ENCODE peak calls at places on chromosome 20, in seven cellular contexts. One of them, this sample, is unnamed.

GRCh38 chr20:19993937-19994667 is 23.1 kb upstream of the NAA20 start:
- DNase-seq in NCI-H748 treated with DMSO at 0.1 percent for 48 hours: no peak
- DNase-seq in T follicular helper cell: no peak
- DNase-seq in GM03348: peak; percentile 41
- DNase-seq in EL: peak; percentile 82
- DNase-seq in MCF 10A: peak; percentile 88
- DNase-seq in brain microvascular endothelial cell: peak; percentile 37
- DNase-seq in this sample: no peak

GRCh38 chr20:43055181-43055884 is 134.4 kb downstream of the PTPRT start:
- DNase-seq in GM03348: no peak
- DNase-seq in NCI-H748 treated with DMSO at 0.1 percent for 48 hours: no peak
- DNase-seq in T follicular helper cell: no peak
- DNase-seq in EL: no peak
- DNase-seq in brain microvascular endothelial cell: no peak
- DNase-seq in MCF 10A: no peak
- DNase-seq in this sample: no peak

GRCh38 chr20:20215976-20216727 is 151.8 kb upstream of the INSM1 start:
- DNase-seq in GM03348: no peak
- DNase-seq in brain microvascular endothelial cell: no peak
- DNase-seq in NCI-H748 treated with DMSO at 0.1 percent for 48 hours: peak; percentile 99
- DNase-seq in T follicular helper cell: no peak
- DNase-seq in MCF 10A: no peak
- DNase-seq in EL: no peak
- DNase-seq in this sample: no peak

GRCh38 chr20:22836877-22837276 is 198.2 kb upstream of the SSTR4 start:
- DNase-seq in GM03348: no peak
- DNase-seq in NCI-H748 treated with DMSO at 0.1 percent for 48 hours: no peak
- DNase-seq in MCF 10A: peak; percentile 33
- DNase-seq in EL: peak; percentile 31
- DNase-seq in T follicular helper cell: no peak
- DNase-seq in brain microvascular endothelial cell: peak; percentile 19
- DNase-seq in this sample: no peak

GRCh38 chr20:14477125-14477524 is 139.7 kb upstream of the FLRT3 start:
- DNase-seq in GM03348: peak; percentile 46
- DNase-seq in T follicular helper cell: no peak
- DNase-seq in brain microvascular endothelial cell: peak; percentile 57
- DNase-seq in MCF 10A: peak; percentile 65
- DNase-seq in NCI-H748 treated with DMSO at 0.1 percent for 48 hours: no peak
- DNase-seq in EL: peak; percentile 62
- DNase-seq in this sample: no peak

GRCh38 chr20:63697357-63697867 is 960 bp downstream of the TNFRSF6B start:
- DNase-seq in NCI-H748 treated with DMSO at 0.1 percent for 48 hours: no peak
- DNase-seq in brain microvascular endothelial cell: no peak
- DNase-seq in T follicular helper cell: no peak
- DNase-seq in EL: no peak
- DNase-seq in GM03348: no peak
- DNase-seq in MCF 10A: peak; percentile 39
- DNase-seq in this sample: no peak

GRCh38 chr20:19964289-19965263 is 52.6 kb upstream of the NAA20 start:
- DNase-seq in NCI-H748 treated with DMSO at 0.1 percent for 48 hours: no peak
- DNase-seq in EL: peak; percentile 83
- DNase-seq in MCF 10A: peak; percentile 80
- DNase-seq in T follicular helper cell: no peak
- DNase-seq in GM03348: peak; percentile 89
- DNase-seq in brain microvascular endothelial cell: peak; percentile 90
- DNase-seq in this sample: peak; percentile 46

GRCh38 chr20:20480689-20481088 is 112.8 kb downstream of the INSM1 start:
- DNase-seq in brain microvascular endothelial cell: peak; percentile 38
- DNase-seq in MCF 10A: peak; percentile 69
- DNase-seq in GM03348: peak; percentile 55
- DNase-seq in EL: peak; percentile 51
- DNase-seq in T follicular helper cell: no peak
- DNase-seq in NCI-H748 treated with DMSO at 0.1 percent for 48 hours: no peak
- DNase-seq in this sample: no peak

GRCh38 chr20:24966317-24967012 is 17.4 kb downstream of the CST7 start:
- DNase-seq in brain microvascular endothelial cell: no peak
- DNase-seq in GM03348: no peak
- DNase-seq in T follicular helper cell: no peak
- DNase-seq in MCF 10A: no peak
- DNase-seq in NCI-H748 treated with DMSO at 0.1 percent for 48 hours: no peak
- DNase-seq in EL: no peak
- DNase-seq in this sample: no peak

GRCh38 chr20:55953201-55953600 is 52.1 kb downstream of the CBLN4 start:
- DNase-seq in NCI-H748 treated with DMSO at 0.1 percent for 48 hours: no peak
- DNase-seq in EL: no peak
- DNase-seq in GM03348: no peak
- DNase-seq in MCF 10A: peak; percentile 14
- DNase-seq in T follicular helper cell: no peak
- DNase-seq in brain microvascular endothelial cell: no peak
- DNase-seq in this sample: no peak